ENCODE peak calls at places on chromosomes 11 and 22, in four cellular contexts. One of them, this sample, is unnamed.

GRCh38 chr11:64358536-64358906 is 441 bp upstream of the RPS6KA4 start:
- DNase-seq in K562: no peak
- DNase-seq in GM12878: no peak
- DNase-seq in HepG2: no peak
- DNase-seq in this sample: no peak

GRCh38 chr22:36737776-36738175 is 34.2 kb upstream of the CACNG2 start:
- DNase-seq in HepG2: no peak
- DNase-seq in GM12878: no peak
- DNase-seq in K562: no peak
- DNase-seq in this sample: no peak

GRCh38 chr11:64742087-64742939 is 1.6 kb downstream of the RASGRP2 start:
- DNase-seq in GM12878: no peak
- DNase-seq in HepG2: no peak
- DNase-seq in K562: peak; percentile 67
- DNase-seq in this sample: no peak

GRCh38 chr11:134504146-134504905 is 92.3 kb upstream of the B3GAT1 start:
- DNase-seq in HepG2: no peak
- DNase-seq in K562: no peak
- DNase-seq in GM12878: no peak
- DNase-seq in this sample: no peak

GRCh38 chr11:77171885-77172665 is 44.0 kb downstream of the MYO7A start:
- DNase-seq in GM12878: no peak
- DNase-seq in K562: peak; percentile 71
- DNase-seq in HepG2: peak; percentile 37
- DNase-seq in this sample: no peak

GRCh38 chr22:50621491-50621880 is 6.5 kb downstream of the ARSA start:
- DNase-seq in HepG2: no peak
- DNase-seq in K562: no peak
- DNase-seq in GM12878: peak; percentile 69
- DNase-seq in this sample: no peak

GRCh38 chr11:12094872-12095800 is 15.3 kb upstream of the MICAL2 start:
- DNase-seq in GM12878: no peak
- DNase-seq in K562: peak; percentile 80
- DNase-seq in HepG2: no peak
- DNase-seq in this sample: no peak

GRCh38 chr11:64970731-64971151 is 1.2 kb downstream of the MAJIN start:
- DNase-seq in HepG2: no peak
- DNase-seq in GM12878: no peak
- DNase-seq in K562: no peak
- DNase-seq in this sample: no peak

GRCh38 chr11:63882555-63883242 is 34.3 kb downstream of the RCOR2 start:
- DNase-seq in HepG2: no peak
- DNase-seq in GM12878: no peak
- DNase-seq in K562: no peak
- DNase-seq in this sample: no peak

GRCh38 chr22:17086301-17086700 is 1.5 kb downstream of the IL17RA start:
- DNase-seq in K562: no peak
- DNase-seq in HepG2: no peak
- DNase-seq in GM12878: no peak
- DNase-seq in this sample: no peak

GRCh38 chr11:117058761-117059233 is 39.4 kb downstream of the SIK3 start:
- DNase-seq in GM12878: no peak
- DNase-seq in K562: no peak
- DNase-seq in HepG2: no peak
- DNase-seq in this sample: no peak

GRCh38 chr11:61152816-61153592 is 8.2 kb downstream of the VPS37C start:
- DNase-seq in K562: no peak
- DNase-seq in GM12878: no peak
- DNase-seq in HepG2: no peak
- DNase-seq in this sample: no peak

GRCh38 chr11:122100222-122101080 is 15.6 kb downstream of the BLID start:
- DNase-seq in GM12878: no peak
- DNase-seq in K562: no peak
- DNase-seq in HepG2: no peak
- DNase-seq in this sample: no peak

GRCh38 chr11:60931897-60932296 is 7.6 kb downstream of the TMEM132A start:
- DNase-seq in GM12878: no peak
- DNase-seq in K562: no peak
- DNase-seq in HepG2: no peak
- DNase-seq in this sample: no peak

GRCh38 chr11:123166095-123166559 is 28.9 kb downstream of the CLMP start:
- DNase-seq in HepG2: no peak
- DNase-seq in GM12878: no peak
- DNase-seq in K562: no peak
- DNase-seq in this sample: peak; percentile 63

GRCh38 chr22:47607486-47607885 is 845.0 kb downstream of the TBC1D22A start:
- DNase-seq in K562: no peak
- DNase-seq in HepG2: no peak
- DNase-seq in GM12878: no peak
- DNase-seq in this sample: no peak

GRCh38 chr11:12853652-12854296 is 155.3 kb upstream of the RASSF10 start:
- DNase-seq in HepG2: no peak
- DNase-seq in K562: peak; percentile 74
- DNase-seq in GM12878: no peak
- DNase-seq in this sample: no peak

GRCh38 chr11:18022419-18022818 is 9.6 kb upstream of the SERGEF start:
- DNase-seq in HepG2: no peak
- DNase-seq in K562: no peak
- DNase-seq in GM12878: no peak
- DNase-seq in this sample: no peak

GRCh38 chr11:112315057-112315720 is 54.5 kb upstream of the PLET1 start:
- DNase-seq in K562: no peak
- DNase-seq in GM12878: no peak
- DNase-seq in HepG2: no peak
- DNase-seq in this sample: no peak

GRCh38 chr22:44360686-44361381 is 48.1 kb upstream of the SHISAL1 start:
- DNase-seq in K562: no peak
- DNase-seq in HepG2: no peak
- DNase-seq in GM12878: no peak
- DNase-seq in this sample: no peak

GRCh38 chr11:57476883-57477506 is 16.7 kb downstream of the RTN4RL2 start:
- DNase-seq in GM12878: no peak
- DNase-seq in K562: no peak
- DNase-seq in HepG2: no peak
- DNase-seq in this sample: no peak

GRCh38 chr11:64951529-64951928 is 15.8 kb upstream of the GPHA2 start:
- DNase-seq in HepG2: no peak
- DNase-seq in GM12878: no peak
- DNase-seq in K562: no peak
- DNase-seq in this sample: no peak

GRCh38 chr11:5577101-5577500 is 3.6 kb upstream of the OR52B6 start:
- DNase-seq in GM12878: no peak
- DNase-seq in K562: no peak
- DNase-seq in HepG2: no peak
- DNase-seq in this sample: no peak

GRCh38 chr22:35821654-35822053 is 104.0 kb downstream of the APOL5 start:
- DNase-seq in HepG2: peak; percentile 26
- DNase-seq in GM12878: no peak
- DNase-seq in K562: peak; percentile 6
- DNase-seq in this sample: no peak

GRCh38 chr22:31332886-31333285 is 13.3 kb downstream of the PATZ1 start:
- DNase-seq in K562: no peak
- DNase-seq in GM12878: no peak
- DNase-seq in HepG2: no peak
- DNase-seq in this sample: no peak

GRCh38 chr11:12205330-12205729 is 94.9 kb downstream of the MICAL2 start:
- DNase-seq in HepG2: no peak
- DNase-seq in GM12878: no peak
- DNase-seq in K562: no peak
- DNase-seq in this sample: no peak

GRCh38 chr11:130439160-130439519 is 9.3 kb upstream of the ADAMTS15 start:
- DNase-seq in GM12878: no peak
- DNase-seq in HepG2: no peak
- DNase-seq in K562: no peak
- DNase-seq in this sample: no peak

GRCh38 chr11:76206077-76206326 is 300 bp downstream of the WNT11 start:
- DNase-seq in K562: no peak
- DNase-seq in GM12878: no peak
- DNase-seq in HepG2: no peak
- DNase-seq in this sample: no peak

GRCh38 chr11:257766-258493 is 20.3 kb upstream of the NLRP6 start:
- DNase-seq in GM12878: no peak
- DNase-seq in K562: no peak
- DNase-seq in HepG2: peak; percentile 45
- DNase-seq in this sample: no peak

GRCh38 chr11:84628871-84629625 is 998.1 kb downstream of the DLG2 start:
- DNase-seq in K562: no peak
- DNase-seq in HepG2: no peak
- DNase-seq in GM12878: no peak
- DNase-seq in this sample: no peak

GRCh38 chr11:22273781-22274180 is 64.4 kb upstream of the SLC17A6 start:
- DNase-seq in HepG2: no peak
- DNase-seq in GM12878: no peak
- DNase-seq in K562: no peak
- DNase-seq in this sample: no peak

GRCh38 chr11:121775276-121775675 is 322.5 kb upstream of the SORL1-AS1 start:
- DNase-seq in GM12878: no peak
- DNase-seq in HepG2: no peak
- DNase-seq in K562: no peak
- DNase-seq in this sample: no peak

GRCh38 chr11:20235164-20235563 is 74.9 kb upstream of the DBX1 start:
- DNase-seq in HepG2: no peak
- DNase-seq in K562: no peak
- DNase-seq in GM12878: no peak
- DNase-seq in this sample: no peak

GRCh38 chr22:19825016-19825339 is 29.7 kb downstream of the GNB1L start:
- DNase-seq in HepG2: no peak
- DNase-seq in K562: no peak
- DNase-seq in GM12878: no peak
- DNase-seq in this sample: no peak

GRCh38 chr22:19827341-19828034 is 27.2 kb downstream of the GNB1L start:
- DNase-seq in HepG2: no peak
- DNase-seq in K562: peak; percentile 73
- DNase-seq in GM12878: no peak
- DNase-seq in this sample: no peak

GRCh38 chr11:36034572-36035331 is 90.9 kb downstream of the LDLRAD3 start:
- DNase-seq in K562: no peak
- DNase-seq in HepG2: no peak
- DNase-seq in GM12878: no peak
- DNase-seq in this sample: no peak

GRCh38 chr11:114290503-114291239 is 5.5 kb upstream of the NNMT start:
- DNase-seq in HepG2: no peak
- DNase-seq in GM12878: no peak
- DNase-seq in K562: no peak
- DNase-seq in this sample: no peak

GRCh38 chr22:19448076-19448607 is 631 bp upstream of the C22orf39 start:
- DNase-seq in HepG2: peak; percentile 55
- DNase-seq in K562: peak; percentile 86
- DNase-seq in GM12878: no peak
- DNase-seq in this sample: peak; percentile 83

GRCh38 chr11:79670846-79671245 is 230.0 kb upstream of the TENM4 start:
- DNase-seq in K562: no peak
- DNase-seq in GM12878: no peak
- DNase-seq in HepG2: no peak
- DNase-seq in this sample: no peak
- TF ChIP-seq SP1 in K562: no peak
- TF ChIP-seq SP1 in GM12878: no peak
- TF ChIP-seq SP1 in HepG2: no peak
- TF ChIP-seq SP1 in this sample: no peak

DNA sequence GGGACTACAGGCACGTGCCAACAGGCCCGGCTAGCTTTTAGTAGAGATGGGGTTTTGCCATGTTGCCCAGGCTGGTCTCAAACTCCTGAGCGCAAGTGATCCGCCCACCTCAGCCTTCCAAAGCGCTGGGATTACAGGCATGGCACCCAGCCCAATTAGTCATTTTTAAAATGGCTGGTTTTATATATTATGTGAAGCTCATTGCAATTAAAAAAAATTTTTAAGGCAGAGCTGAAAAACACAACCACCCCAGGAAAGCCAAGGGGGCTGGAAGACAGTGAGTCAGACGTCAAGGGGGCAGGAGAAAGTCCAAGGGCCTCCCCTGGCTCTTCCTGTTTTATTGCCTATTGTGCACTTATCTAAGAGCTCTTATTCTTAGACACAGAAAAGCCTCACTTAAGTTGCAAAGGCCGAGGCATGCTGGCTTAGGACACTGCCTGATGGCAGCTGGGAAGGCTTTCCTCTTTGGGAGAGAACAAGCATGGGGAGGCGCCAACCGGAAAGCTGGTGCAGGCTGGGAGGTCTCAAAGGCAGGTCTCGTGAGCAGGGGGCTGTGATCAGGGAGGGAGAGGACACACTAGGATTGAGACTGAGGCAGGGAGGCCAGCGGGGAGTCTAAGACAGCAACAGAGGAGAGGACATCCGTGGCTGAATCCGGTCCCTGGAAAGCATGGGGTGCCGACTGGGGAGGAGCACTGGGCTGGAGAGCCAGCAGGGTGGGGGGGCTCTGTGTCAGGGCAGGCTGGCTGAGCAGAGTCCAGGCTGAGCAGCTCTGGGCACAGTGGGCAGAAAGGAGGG is 11.1 kb upstream of the OSM start:
- DNase-seq in GM12878: no peak
- DNase-seq in HepG2: no peak
- DNase-seq in K562: no peak
- DNase-seq in this sample: no peak
- TF ChIP-seq TARDBP in GM12878: no peak
- TF ChIP-seq TARDBP in HepG2: no peak
- TF ChIP-seq TARDBP in K562: no peak
- TF ChIP-seq TARDBP in this sample: no peak

DNA sequence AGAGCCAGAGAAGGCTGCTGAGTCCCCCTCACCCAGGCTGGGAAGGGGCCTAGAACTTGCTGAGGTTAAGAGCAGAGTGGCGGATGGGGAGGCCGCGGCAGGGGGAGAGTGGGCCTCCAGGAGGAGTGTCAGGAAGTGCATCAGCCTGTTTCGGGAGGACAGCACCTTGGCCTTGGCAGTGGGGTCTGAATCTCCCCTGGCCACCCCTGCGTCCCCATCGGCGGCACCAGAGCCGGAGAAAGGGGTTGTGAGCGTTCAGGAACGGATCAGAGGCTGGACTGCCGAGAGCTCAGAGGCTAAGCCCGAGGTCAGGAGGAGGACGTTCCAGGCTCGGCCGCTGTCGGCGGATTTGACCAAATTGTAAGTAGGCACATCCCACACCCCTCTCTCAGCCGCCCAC is 76.7 kb downstream of the KIAA1671 start:
- DNase-seq in GM12878: no peak
- DNase-seq in K562: no peak
- DNase-seq in HepG2: no peak
- DNase-seq in this sample: no peak
- TF ChIP-seq FOXK2 in GM12878: no peak
- TF ChIP-seq FOXK2 in K562: no peak
- TF ChIP-seq FOXK2 in HepG2: no peak
- TF ChIP-seq FOXK2 in this sample: no peak

GRCh38 chr11:69700278-69701140 is 3.3 kb downstream of the FGF19 start:
- DNase-seq in GM12878: no peak
- DNase-seq in HepG2: peak; percentile 66
- DNase-seq in K562: peak; percentile 78
- DNase-seq in this sample: peak; percentile 47
- TF ChIP-seq SP1 in GM12878: no peak
- TF ChIP-seq SP1 in HepG2: no peak
- TF ChIP-seq SP1 in K562: no peak
- TF ChIP-seq SP1 in this sample: no peak

GRCh38 chr11:128061321-128061871 is 526.0 kb downstream of the ETS1 start:
- DNase-seq in GM12878: no peak
- DNase-seq in K562: no peak
- DNase-seq in HepG2: no peak
- DNase-seq in this sample: peak; percentile 39
- TF ChIP-seq TARDBP in GM12878: no peak
- TF ChIP-seq TARDBP in K562: no peak
- TF ChIP-seq TARDBP in HepG2: no peak
- TF ChIP-seq TARDBP in this sample: no peak

This sample was measured in HEK293T.